ENCODE peak calls at places on chromosomes 6 and 20, in four cellular contexts. One of them, this sample, is unnamed.

GRCh38 chr6:297571-298232 is 5.4 kb downstream of the DUSP22 start:
- DNase-seq in uterus: no peak
- DNase-seq in AG10803: no peak
- DNase-seq in A549: no peak
- DNase-seq in this sample: no peak

GRCh38 chr6:154457881-154458284 is 52.6 kb downstream of the CNKSR3 start:
- DNase-seq in uterus: no peak
- DNase-seq in AG10803: no peak
- DNase-seq in A549: no peak
- DNase-seq in this sample: no peak

GRCh38 chr20:11766961-11767360 is 150.7 kb upstream of the BTBD3 start:
- DNase-seq in uterus: no peak
- DNase-seq in AG10803: peak; percentile 79
- DNase-seq in A549: no peak
- DNase-seq in this sample: no peak

GRCh38 chr6:3336859-3337515 is 78.2 kb downstream of the PSMG4 start:
- DNase-seq in uterus: no peak
- DNase-seq in AG10803: no peak
- DNase-seq in A549: no peak
- DNase-seq in this sample: no peak

GRCh38 chr6:128474481-128474880 is 45.9 kb downstream of the PTPRK start:
- DNase-seq in uterus: no peak
- DNase-seq in AG10803: peak; percentile 35
- DNase-seq in A549: no peak
- DNase-seq in this sample: no peak

GRCh38 chr20:6299451-6299850 is 176.6 kb upstream of the FERMT1 start:
- DNase-seq in uterus: no peak
- DNase-seq in AG10803: no peak
- DNase-seq in A549: no peak
- DNase-seq in this sample: no peak

GRCh38 chr20:62029296-62029695 is 36.4 kb downstream of the TAF4 start:
- DNase-seq in uterus: no peak
- DNase-seq in AG10803: no peak
- DNase-seq in A549: no peak
- DNase-seq in this sample: no peak

GRCh38 chr6:11631008-11631407 is 93.5 kb downstream of the TMEM170B start:
- DNase-seq in uterus: no peak
- DNase-seq in AG10803: no peak
- DNase-seq in A549: no peak
- DNase-seq in this sample: no peak

GRCh38 chr6:91634791-91635190 is 1047.9 kb upstream of the MAP3K7 start:
- DNase-seq in uterus: no peak
- DNase-seq in AG10803: no peak
- DNase-seq in A549: no peak
- DNase-seq in this sample: no peak

GRCh38 chr6:139568956-139569538 is 194.6 kb upstream of the CITED2 start:
- DNase-seq in uterus: no peak
- DNase-seq in AG10803: peak; percentile 90
- DNase-seq in A549: no peak
- DNase-seq in this sample: no peak

GRCh38 chr20:1469925-1470571 is 3.4 kb upstream of the NSFL1C start:
- DNase-seq in uterus: peak; percentile 47
- DNase-seq in AG10803: peak; percentile 99
- DNase-seq in A549: peak; percentile 91
- DNase-seq in this sample: peak; percentile 72

GRCh38 chr20:60295214-60295613 is 337.0 kb downstream of the CDH26 start:
- DNase-seq in uterus: no peak
- DNase-seq in AG10803: no peak
- DNase-seq in A549: no peak
- DNase-seq in this sample: no peak

GRCh38 chr20:62063601-62063980 is 2.1 kb downstream of the TAF4 start:
- DNase-seq in uterus: no peak
- DNase-seq in AG10803: peak; percentile 8
- DNase-seq in A549: no peak
- DNase-seq in this sample: no peak

GRCh38 chr6:11309947-11310665 is 77.6 kb upstream of the NEDD9 start:
- DNase-seq in uterus: no peak
- DNase-seq in AG10803: no peak
- DNase-seq in A549: no peak
- DNase-seq in this sample: no peak

GRCh38 chr6:28658475-28659249 is 133.0 kb downstream of the GPX5 start:
- DNase-seq in uterus: no peak
- DNase-seq in AG10803: peak; percentile 9
- DNase-seq in A549: no peak
- DNase-seq in this sample: no peak
- H3K4me3 ChIP-seq in uterus: peak overlapping the region; percentile 43
- H3K4me3 ChIP-seq in AG10803: peak overlapping the region; percentile 57
- H3K4me3 ChIP-seq in A549: peak overlapping the region; percentile 54
- H3K4me3 ChIP-seq in this sample: peak overlapping the region; percentile 55

GRCh38 chr20:63215101-63216040 is 560 bp downstream of the YTHDF1 start:
- DNase-seq in uterus: no peak
- DNase-seq in AG10803: peak; percentile 47
- DNase-seq in A549: peak; percentile 91
- DNase-seq in this sample: no peak
- TF ChIP-seq CTCF in uterus: no peak
- TF ChIP-seq CTCF in AG10803: peak; percentile 61
- TF ChIP-seq CTCF in A549: peak; percentile 41
- TF ChIP-seq CTCF in this sample: no peak

GRCh38 chr6:53310751-53311585 is 37.8 kb downstream of the ELOVL5 start:
- DNase-seq in uterus: no peak
- DNase-seq in AG10803: peak; percentile 32
- DNase-seq in A549: no peak
- DNase-seq in this sample: no peak

GRCh38 chr6:53312355-53312754 is 36.4 kb downstream of the ELOVL5 start:
- DNase-seq in uterus: no peak
- DNase-seq in AG10803: no peak
- DNase-seq in A549: no peak
- DNase-seq in this sample: no peak

GRCh38 chr6:53311586-53311935 is 37.2 kb downstream of the ELOVL5 start:
- DNase-seq in uterus: no peak
- DNase-seq in AG10803: peak; percentile 66
- DNase-seq in A549: no peak
- DNase-seq in this sample: no peak

GRCh38 chr6:53309059-53309896 is 39.5 kb downstream of the ELOVL5 start:
- DNase-seq in uterus: no peak
- DNase-seq in AG10803: peak; percentile 91
- DNase-seq in A549: no peak
- DNase-seq in this sample: no peak

DNA sequence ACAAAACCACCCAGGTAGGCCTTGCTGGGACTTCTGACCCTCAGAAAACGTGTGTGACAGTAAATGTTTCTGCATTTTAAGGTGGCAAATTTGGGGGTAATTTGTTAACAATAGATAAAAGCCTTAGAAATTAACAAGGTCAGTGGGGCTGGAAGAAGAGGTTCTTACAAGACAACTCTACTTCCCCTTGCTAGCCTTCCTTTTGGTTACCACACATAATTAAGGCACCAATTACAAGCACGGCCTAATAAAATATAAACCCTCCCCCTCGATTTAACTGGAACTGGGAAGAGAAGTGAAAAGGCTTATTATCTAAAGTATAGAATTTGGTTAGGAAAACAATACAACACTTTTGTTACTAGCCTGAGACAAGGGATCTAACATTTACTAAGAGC is 38.9 kb downstream of the ELOVL5 start:
- DNase-seq in uterus: no peak
- DNase-seq in AG10803: no peak
- DNase-seq in A549: no peak
- DNase-seq in this sample: no peak
- H3K4me3 ChIP-seq in uterus: no peak overlapping the region
- H3K4me3 ChIP-seq in AG10803: no peak overlapping the region
- H3K4me3 ChIP-seq in A549: no peak overlapping the region
- H3K4me3 ChIP-seq in this sample: no peak overlapping the region

DNA sequence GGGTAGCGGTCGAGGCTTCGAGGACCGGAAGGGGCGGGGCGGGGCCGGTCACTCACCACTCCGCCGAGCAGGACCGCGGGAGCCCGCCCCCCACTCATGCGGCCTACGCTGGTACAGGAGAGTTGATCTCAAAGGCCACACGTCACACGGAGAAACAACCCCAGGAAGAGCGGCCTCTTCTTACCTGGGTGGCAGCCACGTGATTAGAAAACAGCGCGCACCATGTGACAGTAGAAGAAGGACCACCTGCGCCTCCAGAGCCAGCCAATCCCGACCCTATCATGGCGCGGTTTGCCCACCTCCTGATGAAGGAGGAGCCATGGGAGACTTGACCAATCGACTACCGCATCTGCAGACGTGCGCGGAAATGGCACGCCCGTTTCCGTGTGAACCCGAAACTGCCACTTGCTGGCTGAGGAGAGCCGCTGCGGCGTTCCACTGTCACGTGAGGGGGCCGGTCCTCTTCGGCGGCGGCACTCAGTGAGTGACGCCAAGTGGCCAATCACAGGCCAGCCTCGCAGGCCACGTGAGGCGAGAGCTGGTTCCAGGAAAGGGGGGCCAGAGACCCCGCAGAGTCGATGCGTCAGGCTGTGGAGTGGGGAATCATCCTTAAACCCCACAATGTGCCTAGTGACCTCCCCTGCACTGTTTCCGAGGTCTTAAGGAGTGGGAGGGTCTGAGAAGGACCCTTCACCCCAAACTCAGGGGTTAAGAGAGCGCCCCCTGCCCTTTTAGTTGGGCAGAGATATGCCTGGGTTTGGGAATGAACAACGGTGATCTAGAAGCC is at the start of gene CUTA:
- DNase-seq in uterus: peak; percentile 99
- DNase-seq in AG10803: peak; percentile 100
- DNase-seq in A549: peak; percentile 93
- DNase-seq in this sample: peak; percentile 100
- TF ChIP-seq CTCF in uterus: peak; percentile 43
- TF ChIP-seq CTCF in AG10803: peak; percentile 32
- TF ChIP-seq CTCF in A549: peak; percentile 47
- TF ChIP-seq CTCF in this sample: peak; percentile 68